ENCODE peak calls at places on chromosomes 3 and 15, in five cellular contexts. One of them, this sample, is unnamed.

GRCh38 chr15:55250392-55250791 is 39.2 kb downstream of the RAB27A start:
- DNase-seq in tibial nerve: no peak
- DNase-seq in cardiac fibroblast: peak; percentile 89
- DNase-seq in CD4-positive, CD25-positive, alpha-beta regulatory T cell: no peak
- DNase-seq in right lobe of liver: no peak
- DNase-seq in this sample: peak; percentile 97

GRCh38 chr3:100427694-100428093 is 26.4 kb downstream of the LNP1 start:
- DNase-seq in cardiac fibroblast: peak; percentile 92
- DNase-seq in tibial nerve: no peak
- DNase-seq in right lobe of liver: no peak
- DNase-seq in CD4-positive, CD25-positive, alpha-beta regulatory T cell: no peak
- DNase-seq in this sample: no peak

GRCh38 chr3:197795200-197795599 is 4.1 kb downstream of the LRCH3 start:
- DNase-seq in tibial nerve: no peak
- DNase-seq in cardiac fibroblast: peak; percentile 67
- DNase-seq in CD4-positive, CD25-positive, alpha-beta regulatory T cell: no peak
- DNase-seq in right lobe of liver: no peak
- DNase-seq in this sample: no peak

GRCh38 chr15:76147906-76148553 is 88.2 kb downstream of the TMEM266 start:
- DNase-seq in tibial nerve: peak; percentile 39
- DNase-seq in cardiac fibroblast: peak; percentile 38
- DNase-seq in CD4-positive, CD25-positive, alpha-beta regulatory T cell: peak; percentile 52
- DNase-seq in right lobe of liver: no peak
- DNase-seq in this sample: no peak

GRCh38 chr3:126033765-126034164 is 50.2 kb downstream of the SLC41A3 start:
- DNase-seq in CD4-positive, CD25-positive, alpha-beta regulatory T cell: no peak
- DNase-seq in right lobe of liver: no peak
- DNase-seq in cardiac fibroblast: no peak
- DNase-seq in tibial nerve: no peak
- DNase-seq in this sample: no peak

GRCh38 chr15:74866090-74866489 is 7.1 kb downstream of the SCAMP2 start:
- DNase-seq in tibial nerve: no peak
- DNase-seq in CD4-positive, CD25-positive, alpha-beta regulatory T cell: no peak
- DNase-seq in right lobe of liver: no peak
- DNase-seq in cardiac fibroblast: peak; percentile 49
- DNase-seq in this sample: no peak

GRCh38 chr15:27696530-27696929 is 402.6 kb downstream of the OCA2 start:
- DNase-seq in right lobe of liver: no peak
- DNase-seq in tibial nerve: no peak
- DNase-seq in cardiac fibroblast: no peak
- DNase-seq in CD4-positive, CD25-positive, alpha-beta regulatory T cell: no peak
- DNase-seq in this sample: no peak

GRCh38 chr3:57826952-57827723 is 71.0 kb downstream of the SLMAP start:
- DNase-seq in CD4-positive, CD25-positive, alpha-beta regulatory T cell: no peak
- DNase-seq in cardiac fibroblast: no peak
- DNase-seq in right lobe of liver: no peak
- DNase-seq in tibial nerve: no peak
- DNase-seq in this sample: no peak

GRCh38 chr3:112009670-112010069 is 10.9 kb downstream of the TAGLN3 start:
- DNase-seq in cardiac fibroblast: no peak
- DNase-seq in tibial nerve: no peak
- DNase-seq in CD4-positive, CD25-positive, alpha-beta regulatory T cell: no peak
- DNase-seq in right lobe of liver: no peak
- DNase-seq in this sample: no peak

GRCh38 chr3:72722930-72723726 is 125.1 kb downstream of the SHQ1 start:
- DNase-seq in CD4-positive, CD25-positive, alpha-beta regulatory T cell: no peak
- DNase-seq in tibial nerve: no peak
- DNase-seq in right lobe of liver: no peak
- DNase-seq in cardiac fibroblast: peak; percentile 34
- DNase-seq in this sample: no peak

GRCh38 chr3:72523409-72524172 is 324.7 kb downstream of the SHQ1 start:
- DNase-seq in CD4-positive, CD25-positive, alpha-beta regulatory T cell: no peak
- DNase-seq in right lobe of liver: no peak
- DNase-seq in cardiac fibroblast: peak; percentile 7
- DNase-seq in tibial nerve: no peak
- DNase-seq in this sample: peak; percentile 69

GRCh38 chr3:45226206-45226915 is at the start of gene TMEM158:
- DNase-seq in CD4-positive, CD25-positive, alpha-beta regulatory T cell: peak; percentile 62
- DNase-seq in tibial nerve: peak; percentile 74
- DNase-seq in right lobe of liver: peak; percentile 90
- DNase-seq in cardiac fibroblast: peak; percentile 76
- DNase-seq in this sample: peak; percentile 63

GRCh38 chr15:77409259-77410156 is 10.4 kb downstream of the PEAK1 start:
- DNase-seq in tibial nerve: no peak
- DNase-seq in CD4-positive, CD25-positive, alpha-beta regulatory T cell: peak; percentile 80
- DNase-seq in right lobe of liver: no peak
- DNase-seq in cardiac fibroblast: peak; percentile 25
- DNase-seq in this sample: peak; percentile 43

GRCh38 chr3:118628704-118629341 is 405.8 kb downstream of the IGSF11 start:
- DNase-seq in tibial nerve: peak; percentile 19
- DNase-seq in CD4-positive, CD25-positive, alpha-beta regulatory T cell: peak; percentile 26
- DNase-seq in cardiac fibroblast: peak; percentile 57
- DNase-seq in right lobe of liver: peak; percentile 78
- DNase-seq in this sample: peak; percentile 20

GRCh38 chr3:153051427-153052095 is 110.5 kb upstream of the RAP2B start:
- DNase-seq in right lobe of liver: no peak
- DNase-seq in tibial nerve: no peak
- DNase-seq in cardiac fibroblast: peak; percentile 75
- DNase-seq in CD4-positive, CD25-positive, alpha-beta regulatory T cell: no peak
- DNase-seq in this sample: no peak

GRCh38 chr15:81531141-81531592 is 157.2 kb upstream of the TMC3 start:
- DNase-seq in right lobe of liver: no peak
- DNase-seq in CD4-positive, CD25-positive, alpha-beta regulatory T cell: no peak
- DNase-seq in tibial nerve: no peak
- DNase-seq in cardiac fibroblast: peak; percentile 22
- DNase-seq in this sample: no peak

GRCh38 chr3:127077506-127078064 is 94.7 kb downstream of the PLXNA1 start:
- DNase-seq in tibial nerve: no peak
- DNase-seq in cardiac fibroblast: no peak
- DNase-seq in CD4-positive, CD25-positive, alpha-beta regulatory T cell: no peak
- DNase-seq in right lobe of liver: no peak
- DNase-seq in this sample: no peak

GRCh38 chr3:33103034-33103433 is 6.1 kb upstream of the GLB1 start:
- DNase-seq in CD4-positive, CD25-positive, alpha-beta regulatory T cell: no peak
- DNase-seq in right lobe of liver: no peak
- DNase-seq in cardiac fibroblast: no peak
- DNase-seq in tibial nerve: no peak
- DNase-seq in this sample: no peak

GRCh38 chr3:29720660-29721059 is 439.8 kb downstream of the RBMS3 start:
- DNase-seq in tibial nerve: no peak
- DNase-seq in CD4-positive, CD25-positive, alpha-beta regulatory T cell: no peak
- DNase-seq in cardiac fibroblast: no peak
- DNase-seq in right lobe of liver: no peak
- DNase-seq in this sample: no peak

GRCh38 chr15:65195542-65196026 is 10.4 kb upstream of the CLPX start:
- DNase-seq in cardiac fibroblast: no peak
- DNase-seq in right lobe of liver: no peak
- DNase-seq in CD4-positive, CD25-positive, alpha-beta regulatory T cell: no peak
- DNase-seq in tibial nerve: no peak
- DNase-seq in this sample: no peak

GRCh38 chr3:25171118-25171912 is 256.7 kb upstream of the RARB start:
- DNase-seq in cardiac fibroblast: no peak
- DNase-seq in tibial nerve: no peak
- DNase-seq in right lobe of liver: no peak
- DNase-seq in CD4-positive, CD25-positive, alpha-beta regulatory T cell: no peak
- DNase-seq in this sample: no peak

GRCh38 chr15:50227076-50227475 is 38.5 kb downstream of the HDC start:
- DNase-seq in CD4-positive, CD25-positive, alpha-beta regulatory T cell: no peak
- DNase-seq in tibial nerve: no peak
- DNase-seq in right lobe of liver: no peak
- DNase-seq in cardiac fibroblast: no peak
- DNase-seq in this sample: no peak

GRCh38 chr3:118080886-118081285 is 953.8 kb downstream of the IGSF11 start:
- DNase-seq in CD4-positive, CD25-positive, alpha-beta regulatory T cell: no peak
- DNase-seq in tibial nerve: no peak
- DNase-seq in right lobe of liver: no peak
- DNase-seq in cardiac fibroblast: no peak
- DNase-seq in this sample: no peak

GRCh38 chr3:187490366-187490765 is 122.2 kb downstream of the RTP4 start:
- DNase-seq in CD4-positive, CD25-positive, alpha-beta regulatory T cell: no peak
- DNase-seq in cardiac fibroblast: no peak
- DNase-seq in right lobe of liver: no peak
- DNase-seq in tibial nerve: no peak
- DNase-seq in this sample: no peak

GRCh38 chr3:186978712-186979111 is 48.4 kb downstream of the ST6GAL1 start:
- DNase-seq in tibial nerve: no peak
- DNase-seq in right lobe of liver: no peak
- DNase-seq in CD4-positive, CD25-positive, alpha-beta regulatory T cell: no peak
- DNase-seq in cardiac fibroblast: no peak
- DNase-seq in this sample: no peak

GRCh38 chr15:70023064-70023768 is 74.5 kb downstream of the TLE3 start:
- DNase-seq in cardiac fibroblast: peak; percentile 73
- DNase-seq in CD4-positive, CD25-positive, alpha-beta regulatory T cell: peak; percentile 83
- DNase-seq in right lobe of liver: no peak
- DNase-seq in tibial nerve: no peak
- DNase-seq in this sample: peak; percentile 71

GRCh38 chr3:169640467-169641148 is 22.9 kb downstream of the MECOM start:
- DNase-seq in tibial nerve: no peak
- DNase-seq in right lobe of liver: no peak
- DNase-seq in CD4-positive, CD25-positive, alpha-beta regulatory T cell: no peak
- DNase-seq in cardiac fibroblast: no peak
- DNase-seq in this sample: no peak

GRCh38 chr3:123385981-123386380 is 62.9 kb downstream of the ADCY5 start:
- DNase-seq in cardiac fibroblast: peak; percentile 16
- DNase-seq in CD4-positive, CD25-positive, alpha-beta regulatory T cell: no peak
- DNase-seq in right lobe of liver: no peak
- DNase-seq in tibial nerve: no peak
- DNase-seq in this sample: no peak

GRCh38 chr3:15277861-15278260 is 54.5 kb downstream of the SH3BP5 start:
- DNase-seq in cardiac fibroblast: no peak
- DNase-seq in right lobe of liver: no peak
- DNase-seq in CD4-positive, CD25-positive, alpha-beta regulatory T cell: no peak
- DNase-seq in tibial nerve: no peak
- DNase-seq in this sample: no peak

GRCh38 chr3:150739200-150739863 is 23.6 kb downstream of the SIAH2 start:
- DNase-seq in tibial nerve: no peak
- DNase-seq in cardiac fibroblast: no peak
- DNase-seq in CD4-positive, CD25-positive, alpha-beta regulatory T cell: peak; percentile 22
- DNase-seq in right lobe of liver: no peak
- DNase-seq in this sample: no peak

GRCh38 chr3:141686477-141687280 is 51.4 kb upstream of the RNF7 start:
- DNase-seq in right lobe of liver: peak; percentile 94
- DNase-seq in cardiac fibroblast: peak; percentile 80
- DNase-seq in tibial nerve: peak; percentile 53
- DNase-seq in CD4-positive, CD25-positive, alpha-beta regulatory T cell: peak; percentile 29
- DNase-seq in this sample: no peak

GRCh38 chr3:148190441-148190990 is 507.2 kb upstream of the AGTR1 start:
- DNase-seq in CD4-positive, CD25-positive, alpha-beta regulatory T cell: no peak
- DNase-seq in cardiac fibroblast: no peak
- DNase-seq in right lobe of liver: no peak
- DNase-seq in tibial nerve: no peak
- DNase-seq in this sample: no peak

GRCh38 chr3:109685084-109686079 is 348.0 kb upstream of the DPPA4 start:
- DNase-seq in cardiac fibroblast: peak; percentile 99
- DNase-seq in CD4-positive, CD25-positive, alpha-beta regulatory T cell: no peak
- DNase-seq in tibial nerve: peak; percentile 33
- DNase-seq in right lobe of liver: no peak
- DNase-seq in this sample: no peak

GRCh38 chr15:50562735-50563640 is 16.5 kb upstream of the USP50 start:
- DNase-seq in cardiac fibroblast: peak; percentile 5
- DNase-seq in tibial nerve: no peak
- DNase-seq in CD4-positive, CD25-positive, alpha-beta regulatory T cell: peak; percentile 29
- DNase-seq in right lobe of liver: no peak
- DNase-seq in this sample: peak; percentile 15

GRCh38 chr3:84806958-84807357 is 151.8 kb upstream of the CADM2 start:
- DNase-seq in right lobe of liver: no peak
- DNase-seq in CD4-positive, CD25-positive, alpha-beta regulatory T cell: no peak
- DNase-seq in tibial nerve: no peak
- DNase-seq in cardiac fibroblast: no peak
- DNase-seq in this sample: no peak
- H3K4me3 ChIP-seq in right lobe of liver: no peak overlapping the region
- H3K4me3 ChIP-seq in CD4-positive, CD25-positive, alpha-beta regulatory T cell: no peak overlapping the region
- H3K4me3 ChIP-seq in tibial nerve: no peak overlapping the region
- H3K4me3 ChIP-seq in cardiac fibroblast: no peak overlapping the region
- H3K4me3 ChIP-seq in this sample: no peak overlapping the region

DNA sequence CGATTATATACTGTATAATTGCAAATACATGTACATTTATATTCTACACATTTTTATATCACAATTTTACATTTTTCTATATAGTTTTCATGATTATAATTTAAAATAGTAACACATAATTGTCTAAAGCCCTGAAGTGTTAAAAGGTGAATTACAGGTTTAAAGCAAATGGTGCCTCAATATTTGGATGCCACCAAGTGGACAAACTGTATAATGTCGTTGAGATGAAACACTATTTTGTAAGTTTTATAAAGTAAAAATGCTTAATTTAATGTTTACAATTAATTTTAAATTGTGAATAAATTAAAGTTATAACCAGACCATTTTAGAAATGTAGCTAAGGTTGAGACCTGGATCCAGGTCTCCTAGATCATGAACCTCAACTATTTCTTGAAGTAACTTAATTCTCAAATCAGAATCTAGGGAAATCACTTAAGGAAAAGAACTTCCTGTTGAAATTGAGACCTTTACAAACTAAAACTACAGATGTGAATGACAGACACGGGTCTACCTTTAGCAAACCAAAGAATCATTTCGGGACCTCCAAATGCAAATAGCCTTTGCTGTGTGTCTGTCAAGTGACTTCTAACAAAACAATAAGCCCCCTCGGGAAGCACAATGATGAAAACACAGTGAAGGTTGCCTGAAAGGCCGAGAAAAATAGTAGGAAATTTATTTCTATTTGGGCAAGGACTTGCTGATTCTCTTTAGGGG is 37.8 kb downstream of the EHHADH start:
- DNase-seq in right lobe of liver: no peak
- DNase-seq in cardiac fibroblast: peak; percentile 39
- DNase-seq in CD4-positive, CD25-positive, alpha-beta regulatory T cell: peak; percentile 17
- DNase-seq in tibial nerve: no peak
- DNase-seq in this sample: no peak
- H3K4me3 ChIP-seq in right lobe of liver: no peak overlapping the region
- H3K4me3 ChIP-seq in cardiac fibroblast: no peak overlapping the region
- H3K4me3 ChIP-seq in CD4-positive, CD25-positive, alpha-beta regulatory T cell: no peak overlapping the region
- H3K4me3 ChIP-seq in tibial nerve: no peak overlapping the region
- H3K4me3 ChIP-seq in this sample: no peak overlapping the region

GRCh38 chr15:60118564-60119080 is 114.5 kb downstream of the FOXB1 start:
- DNase-seq in CD4-positive, CD25-positive, alpha-beta regulatory T cell: no peak
- DNase-seq in right lobe of liver: no peak
- DNase-seq in tibial nerve: no peak
- DNase-seq in cardiac fibroblast: no peak
- DNase-seq in this sample: no peak
- H3K4me3 ChIP-seq in CD4-positive, CD25-positive, alpha-beta regulatory T cell: no peak overlapping the region
- H3K4me3 ChIP-seq in right lobe of liver: no peak overlapping the region
- H3K4me3 ChIP-seq in tibial nerve: no peak overlapping the region
- H3K4me3 ChIP-seq in cardiac fibroblast: no peak overlapping the region
- H3K4me3 ChIP-seq in this sample: no peak overlapping the region

GRCh38 chr3:156206157-156206556 is 85.8 kb downstream of the KCNAB1 start:
- DNase-seq in right lobe of liver: no peak
- DNase-seq in tibial nerve: no peak
- DNase-seq in cardiac fibroblast: no peak
- DNase-seq in CD4-positive, CD25-positive, alpha-beta regulatory T cell: no peak
- DNase-seq in this sample: no peak

GRCh38 chr3:156209631-156210336 is 89.4 kb downstream of the KCNAB1 start:
- DNase-seq in CD4-positive, CD25-positive, alpha-beta regulatory T cell: no peak
- DNase-seq in cardiac fibroblast: peak; percentile 17
- DNase-seq in tibial nerve: no peak
- DNase-seq in right lobe of liver: no peak
- DNase-seq in this sample: no peak

GRCh38 chr3:156211583-156211982 is 91.2 kb downstream of the KCNAB1 start:
- DNase-seq in CD4-positive, CD25-positive, alpha-beta regulatory T cell: no peak
- DNase-seq in cardiac fibroblast: peak; percentile 50
- DNase-seq in right lobe of liver: no peak
- DNase-seq in tibial nerve: no peak
- DNase-seq in this sample: no peak

GRCh38 chr3:156207802-156208685 is 87.7 kb downstream of the KCNAB1 start:
- DNase-seq in CD4-positive, CD25-positive, alpha-beta regulatory T cell: no peak
- DNase-seq in cardiac fibroblast: peak; percentile 64
- DNase-seq in right lobe of liver: no peak
- DNase-seq in tibial nerve: no peak
- DNase-seq in this sample: no peak
- H3K4me3 ChIP-seq in CD4-positive, CD25-positive, alpha-beta regulatory T cell: no peak overlapping the region
- H3K4me3 ChIP-seq in cardiac fibroblast: no peak overlapping the region
- H3K4me3 ChIP-seq in right lobe of liver: no peak overlapping the region
- H3K4me3 ChIP-seq in tibial nerve: no peak overlapping the region
- H3K4me3 ChIP-seq in this sample: no peak overlapping the region

This sample was measured in HL-60.